ENCODE peak calls at places on chromosome X, in six cellular contexts. Z is left ventricle myocardium inferior; Y is mesendoderm; O is CD4-positive, alpha-beta T cell; P is neuronal stem cell; I is stomach. N is an unnamed sample.

GRCh38 chrX:69152398-69152797 is 12.9 kb downstream of the PJA1 start:
- DNase-seq in Z (no peak), Y (no peak), O (no peak), P (no peak), I (no peak), N (no peak)

GRCh38 chrX:115191490-115192243 is 2.5 kb downstream of the RBMXL3 start:
- DNase-seq in Z (no peak), Y (no peak), O (no peak), P (no peak), I (no peak), N (no peak)

GRCh38 chrX:111869639-111870034 is 6.3 kb upstream of the TRPC5OS start:
- DNase-seq in Z (no peak), Y (peak; percentile 75), O (no peak), P (peak; percentile 54), I (peak; percentile 28), N (peak; percentile 5)

GRCh38 chrX:83759872-83760271 is 101.1 kb upstream of the CYLC1 start:
- DNase-seq in Z (no peak), Y (peak; percentile 21), O (no peak), P (peak; percentile 23), I (no peak), N (no peak)

GRCh38 chrX:45758738-45759397 is 558.2 kb upstream of the DIPK2B start:
- DNase-seq in Z (no peak), Y (no peak), O (no peak), P (no peak), I (no peak), N (peak; percentile 45)

GRCh38 chrX:21487832-21488231 is 113.6 kb downstream of the CNKSR2 start:
- DNase-seq in Z (no peak), Y (no peak), O (no peak), P (no peak), I (no peak), N (no peak)

GRCh38 chrX:120426599-120426998 is 42.5 kb downstream of the LAMP2 start:
- DNase-seq in Z (no peak), Y (no peak), O (no peak), P (no peak), I (no peak), N (no peak)

GRCh38 chrX:96372313-96373046 is 312.2 kb upstream of the DIAPH2 start:
- DNase-seq in Z (no peak), Y (peak; percentile 54), O (no peak), P (peak; percentile 4), I (no peak), N (no peak)

GRCh38 chrX:25066131-25066530 is 50.4 kb upstream of the ARX start:
- DNase-seq in Z (no peak), Y (no peak), O (no peak), P (no peak), I (no peak), N (no peak)

GRCh38 chrX:49082472-49082871 is 2.8 kb upstream of the WDR45 start:
- DNase-seq in Z (no peak), Y (no peak), O (no peak), P (no peak), I (no peak), N (no peak)

GRCh38 chrX:49066690-49067089 is 7.1 kb downstream of the PRAF2 start:
- DNase-seq in Z (no peak), Y (no peak), O (no peak), P (no peak), I (no peak), N (no peak)

GRCh38 chrX:122943918-122944317 is 240.2 kb upstream of the GRIA3 start:
- DNase-seq in Z (no peak), Y (no peak), O (no peak), P (no peak), I (no peak), N (no peak)

GRCh38 chrX:91434351-91435168 is at the start of gene PABPC5:
- DNase-seq in Z (peak; percentile 78), Y (peak; percentile 83), O (no peak), P (peak; percentile 53), I (peak; percentile 34), N (no peak)

GRCh38 chrX:18353931-18354368 is 538 bp downstream of the SCML2 start:
- DNase-seq in Z (no peak), Y (peak; percentile 52), O (peak; percentile 10), P (peak; percentile 11), I (no peak), N (peak; percentile 35)

GRCh38 chrX:40809210-40809609 is 73.9 kb upstream of the MED14 start:
- DNase-seq in Z (no peak), Y (no peak), O (no peak), P (no peak), I (no peak), N (no peak)

GRCh38 chrX:6225307-6226052 is 3.2 kb downstream of the NLGN4X start:
- DNase-seq in Z (no peak), Y (peak; percentile 21), O (no peak), P (peak; percentile 0), I (no peak), N (no peak)

GRCh38 chrX:21740329-21741274 is 17.3 kb downstream of the SMPX start:
- DNase-seq in Z (peak; percentile 47), Y (peak; percentile 65), O (no peak), P (no peak), I (peak; percentile 49), N (no peak)

GRCh38 chrX:95383778-95384177 is 1300.9 kb upstream of the DIAPH2 start:
- DNase-seq in Z (no peak), Y (no peak), O (no peak), P (no peak), I (no peak), N (no peak)

GRCh38 chrX:150456466-150456865 is 93.3 kb downstream of the MAMLD1 start:
- DNase-seq in Z (no peak), Y (no peak), O (no peak), P (no peak), I (no peak), N (no peak)

GRCh38 chrX:136766785-136767103 is 14.0 kb downstream of the ARHGEF6 start:
- DNase-seq in Z (no peak), Y (no peak), O (no peak), P (no peak), I (no peak), N (no peak)

GRCh38 chrX:118847676-118848075 is 24.1 kb downstream of the ZCCHC12 start:
- DNase-seq in Z (no peak), Y (peak; percentile 66), O (no peak), P (peak; percentile 46), I (no peak), N (no peak)

DNA sequence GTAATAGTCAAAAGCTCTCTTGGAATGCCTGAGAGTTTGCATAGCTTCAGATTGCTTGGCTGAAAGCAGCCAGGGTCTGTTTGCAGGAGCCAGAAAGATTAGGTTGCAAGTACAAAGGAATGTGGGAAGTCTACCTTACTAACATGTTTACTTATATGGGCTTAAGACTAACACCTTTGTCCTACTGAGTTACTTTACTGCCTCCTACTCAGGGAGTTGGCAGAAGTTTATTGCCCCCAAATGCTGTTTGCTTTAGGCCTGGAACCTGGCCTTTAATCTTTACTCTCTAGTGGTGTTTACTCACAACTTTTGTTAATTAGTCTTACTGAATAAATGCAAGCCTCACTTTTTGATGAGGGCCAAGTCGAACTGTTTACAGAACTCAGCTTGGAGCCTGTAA is 219.4 kb upstream of the ZC4H2 start:
- DNase-seq in Z (no peak), Y (peak; percentile 58), O (no peak), P (no peak), I (no peak), N (no peak)
- H3K27ac ChIP-seq in Z (no peak overlapping the region), Y (no peak overlapping the region), O (no peak overlapping the region), P (no peak overlapping the region), I (no peak overlapping the region), N (no peak overlapping the region)

GRCh38 chrX:23825675-23826074 is 42.7 kb downstream of the SAT1 start:
- DNase-seq in Z (no peak), Y (no peak), O (no peak), P (no peak), I (no peak), N (no peak)

GRCh38 chrX:23828894-23829293 is 45.9 kb downstream of the SAT1 start:
- DNase-seq in Z (no peak), Y (no peak), O (no peak), P (no peak), I (no peak), N (no peak)

GRCh38 chrX:23826216-23826615 is 43.2 kb downstream of the SAT1 start:
- DNase-seq in Z (no peak), Y (no peak), O (no peak), P (no peak), I (no peak), N (no peak)

GRCh38 chrX:23822397-23822796 is 39.4 kb downstream of the SAT1 start:
- DNase-seq in Z (no peak), Y (no peak), O (no peak), P (no peak), I (no peak), N (no peak)

DNA sequence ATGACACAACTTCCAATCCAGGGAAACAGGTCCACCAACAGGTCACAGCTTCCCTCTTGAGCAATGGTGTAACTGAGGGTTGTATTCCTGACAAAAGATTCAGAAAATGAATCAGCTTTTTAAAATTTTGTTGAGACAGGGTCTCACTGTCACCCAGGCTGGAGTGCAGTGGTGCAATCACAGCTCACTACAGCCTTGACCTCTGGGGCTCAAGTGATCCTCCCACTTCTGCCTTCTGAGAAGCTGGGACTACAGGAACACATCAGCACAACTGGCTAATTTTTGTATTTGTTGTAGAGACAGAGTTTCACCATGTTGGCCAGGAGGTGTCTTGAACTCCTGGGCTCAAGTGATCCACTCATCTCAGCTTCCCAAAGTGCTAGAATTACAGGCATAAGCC is 43.7 kb downstream of the SAT1 start:
- DNase-seq in Z (no peak), Y (no peak), O (no peak), P (no peak), I (no peak), N (no peak)
- H3K27ac ChIP-seq in Z (no peak overlapping the region), Y (no peak overlapping the region), O (no peak overlapping the region), P (no peak overlapping the region), I (no peak overlapping the region), N (no peak overlapping the region)

GRCh38 chrX:77740376-77740905 is 45.6 kb downstream of the ATRX start:
- DNase-seq in Z (no peak), Y (peak; percentile 49), O (no peak), P (no peak), I (no peak), N (no peak)

GRCh38 chrX:77743720-77744119 is 42.3 kb downstream of the ATRX start:
- DNase-seq in Z (no peak), Y (peak; percentile 5), O (no peak), P (no peak), I (no peak), N (no peak)

GRCh38 chrX:77742788-77743476 is 43.1 kb downstream of the ATRX start:
- DNase-seq in Z (peak; percentile 38), Y (no peak), O (no peak), P (no peak), I (no peak), N (no peak)
- H3K27ac ChIP-seq in Z (peak overlapping the region; percentile 42), Y (no peak overlapping the region), O (no peak overlapping the region), P (no peak overlapping the region), I (no peak overlapping the region), N (no peak overlapping the region)

DNA sequence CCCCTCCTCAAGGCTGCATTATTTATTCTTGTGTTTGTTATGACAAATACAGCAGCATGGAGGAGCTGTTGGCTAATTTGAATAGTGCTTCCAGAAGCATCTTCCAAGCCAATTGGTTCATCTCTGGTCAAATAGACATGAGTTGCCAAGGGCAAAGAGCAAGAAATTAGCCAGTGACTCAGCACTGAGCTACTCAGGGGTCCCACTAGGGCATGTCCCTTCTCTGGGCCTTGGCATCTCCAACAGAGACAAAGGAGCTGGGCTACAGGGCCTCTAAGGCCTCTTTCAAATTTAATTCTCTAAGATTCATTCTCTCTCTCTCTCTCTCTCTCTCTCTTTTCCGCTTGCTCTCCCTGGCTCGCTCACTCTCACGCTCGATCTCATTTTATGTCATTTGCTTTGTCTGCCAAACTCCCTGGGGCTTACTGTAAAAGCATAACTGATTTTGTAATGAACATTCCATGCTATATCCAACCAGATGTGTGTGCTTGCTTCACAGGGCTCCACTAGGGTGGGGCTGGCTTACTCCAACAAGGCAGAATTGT is 86.7 kb upstream of the MAGEA4 start:
- DNase-seq in Z (no peak), Y (peak; percentile 31), O (no peak), P (no peak), I (no peak), N (no peak)
- H3K27ac ChIP-seq in Z (no peak overlapping the region), Y (no peak overlapping the region), O (no peak overlapping the region), P (no peak overlapping the region), I (no peak overlapping the region), N (no peak overlapping the region)